ENCODE peak calls at places on chromosomes 4 and X, in four cellular contexts. One of them, this sample, is unnamed.

GRCh38 chrX:84099120-84099519 is 88.9 kb downstream of the RPS6KA6 start:
- DNase-seq in HFF-Myc: no peak
- DNase-seq in fibroblast of lung: no peak
- DNase-seq in dorsolateral prefrontal cortex: no peak
- DNase-seq in this sample: no peak

GRCh38 chr4:25020240-25020639 is 10.5 kb downstream of the LGI2 start:
- DNase-seq in dorsolateral prefrontal cortex: no peak
- DNase-seq in fibroblast of lung: no peak
- DNase-seq in HFF-Myc: no peak
- DNase-seq in this sample: no peak

GRCh38 chrX:132267392-132267791 is 48.1 kb upstream of the RAP2C start:
- DNase-seq in HFF-Myc: no peak
- DNase-seq in fibroblast of lung: no peak
- DNase-seq in dorsolateral prefrontal cortex: no peak
- DNase-seq in this sample: no peak

GRCh38 chrX:39336709-39337294 is 535.5 kb downstream of the MID1IP1 start:
- DNase-seq in dorsolateral prefrontal cortex: no peak
- DNase-seq in HFF-Myc: no peak
- DNase-seq in fibroblast of lung: peak; percentile 12
- DNase-seq in this sample: no peak

GRCh38 chr4:75653845-75654503 is 19.2 kb downstream of the G3BP2 start:
- DNase-seq in fibroblast of lung: peak; percentile 44
- DNase-seq in HFF-Myc: no peak
- DNase-seq in dorsolateral prefrontal cortex: no peak
- DNase-seq in this sample: no peak

GRCh38 chr4:8071741-8072140 is 86.9 kb downstream of the ABLIM2 start:
- DNase-seq in fibroblast of lung: no peak
- DNase-seq in dorsolateral prefrontal cortex: no peak
- DNase-seq in HFF-Myc: no peak
- DNase-seq in this sample: no peak

GRCh38 chr4:93827272-93827947 is 1.1 kb upstream of the ATOH1 start:
- DNase-seq in HFF-Myc: no peak
- DNase-seq in fibroblast of lung: no peak
- DNase-seq in dorsolateral prefrontal cortex: no peak
- DNase-seq in this sample: no peak

GRCh38 chrX:153411988-153412574 is 809 bp downstream of the ZFP92 start:
- DNase-seq in dorsolateral prefrontal cortex: no peak
- DNase-seq in fibroblast of lung: no peak
- DNase-seq in HFF-Myc: no peak
- DNase-seq in this sample: no peak

GRCh38 chrX:16484338-16484737 is 165.6 kb upstream of the S100G start:
- DNase-seq in fibroblast of lung: peak; percentile 97
- DNase-seq in HFF-Myc: peak; percentile 67
- DNase-seq in dorsolateral prefrontal cortex: no peak
- DNase-seq in this sample: no peak

GRCh38 chr4:52715914-52716313 is 35.3 kb downstream of the ERVMER34-1 start:
- DNase-seq in HFF-Myc: no peak
- DNase-seq in dorsolateral prefrontal cortex: no peak
- DNase-seq in fibroblast of lung: no peak
- DNase-seq in this sample: no peak

GRCh38 chr4:163613375-163613774 is 118.9 kb downstream of the TMA16 start:
- DNase-seq in dorsolateral prefrontal cortex: no peak
- DNase-seq in fibroblast of lung: no peak
- DNase-seq in HFF-Myc: no peak
- DNase-seq in this sample: no peak

GRCh38 chr4:3666263-3666662 is 99.9 kb upstream of the ADRA2C start:
- DNase-seq in fibroblast of lung: no peak
- DNase-seq in dorsolateral prefrontal cortex: no peak
- DNase-seq in HFF-Myc: no peak
- DNase-seq in this sample: no peak

GRCh38 chr4:176838611-176839411 is 46.1 kb upstream of the VEGFC start:
- DNase-seq in dorsolateral prefrontal cortex: no peak
- DNase-seq in HFF-Myc: peak; percentile 63
- DNase-seq in fibroblast of lung: peak; percentile 87
- DNase-seq in this sample: no peak

GRCh38 chr4:1233641-1234277 is 15.2 kb downstream of the CTBP1 start:
- DNase-seq in HFF-Myc: no peak
- DNase-seq in fibroblast of lung: no peak
- DNase-seq in dorsolateral prefrontal cortex: no peak
- DNase-seq in this sample: no peak
- TF ChIP-seq CTCF in HFF-Myc: peak; percentile 49
- TF ChIP-seq CTCF in fibroblast of lung: peak; percentile 65
- TF ChIP-seq CTCF in dorsolateral prefrontal cortex: peak; percentile 21
- TF ChIP-seq CTCF in this sample: no peak

GRCh38 chr4:147944670-147945260 is 212.9 kb downstream of the ARHGAP10 start:
- DNase-seq in HFF-Myc: no peak
- DNase-seq in dorsolateral prefrontal cortex: no peak
- DNase-seq in fibroblast of lung: no peak
- DNase-seq in this sample: no peak
- TF ChIP-seq CTCF in HFF-Myc: no peak
- TF ChIP-seq CTCF in dorsolateral prefrontal cortex: no peak
- TF ChIP-seq CTCF in fibroblast of lung: no peak
- TF ChIP-seq CTCF in this sample: no peak

GRCh38 chr4:74032064-74032463 is 6.4 kb downstream of the CXCL3 start:
- DNase-seq in dorsolateral prefrontal cortex: no peak
- DNase-seq in fibroblast of lung: no peak
- DNase-seq in HFF-Myc: no peak
- DNase-seq in this sample: no peak
- TF ChIP-seq CTCF in dorsolateral prefrontal cortex: no peak
- TF ChIP-seq CTCF in fibroblast of lung: no peak
- TF ChIP-seq CTCF in HFF-Myc: no peak
- TF ChIP-seq CTCF in this sample: no peak

DNA sequence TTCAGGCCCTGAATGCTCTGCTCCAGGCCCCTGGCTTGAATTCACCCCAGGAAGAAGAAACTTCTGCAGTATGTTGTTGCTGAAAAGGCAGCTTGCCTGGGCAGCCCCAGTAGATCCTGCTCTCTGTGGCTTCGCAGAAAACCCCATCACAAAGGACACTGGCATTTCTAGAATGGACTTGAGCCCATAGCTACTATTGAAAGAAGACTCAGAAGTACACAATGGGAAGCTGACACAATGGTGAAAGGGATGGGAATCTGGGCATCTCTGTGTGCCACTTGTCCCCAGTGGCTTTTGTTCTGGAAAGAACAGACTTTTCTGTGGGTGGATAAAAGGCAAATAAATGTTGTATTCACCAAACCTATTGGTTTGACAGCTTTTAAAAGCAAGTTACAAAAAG is 67.4 kb upstream of the SCML1 start:
- DNase-seq in dorsolateral prefrontal cortex: no peak
- DNase-seq in fibroblast of lung: no peak
- DNase-seq in HFF-Myc: no peak
- DNase-seq in this sample: no peak
- TF ChIP-seq CTCF in dorsolateral prefrontal cortex: no peak
- TF ChIP-seq CTCF in fibroblast of lung: no peak
- TF ChIP-seq CTCF in HFF-Myc: no peak
- TF ChIP-seq CTCF in this sample: no peak